ENCODE peak calls at places on chromosome 4, in five cellular contexts. L, S, Q, M and I are unnamed samples.

GRCh38 chr4:24373662-24374061 is 210.7 kb downstream of the DHX15 start:
- DNase-seq in L (no peak), S (no peak), Q (no peak), M (no peak), I (no peak)

GRCh38 chr4:2977116-2978097 is 14.0 kb downstream of the GRK4 start:
- DNase-seq in L (no peak), S (no peak), Q (peak; percentile 56), M (no peak), I (no peak)

GRCh38 chr4:22607382-22607781 is 85.4 kb upstream of the GBA3 start:
- DNase-seq in L (peak; percentile 64), S (peak; percentile 64), Q (peak; percentile 31), M (peak; percentile 14), I (peak; percentile 56)

GRCh38 chr4:139312552-139313332 is 10.5 kb upstream of the NDUFC1 start:
- DNase-seq in L (no peak), S (no peak), Q (no peak), M (no peak), I (no peak)

GRCh38 chr4:143514432-143514831 is 930 bp downstream of the SMARCA5 start:
- DNase-seq in L (peak; percentile 59), S (peak; percentile 64), Q (peak; percentile 48), M (no peak), I (peak; percentile 41)

GRCh38 chr4:133152801-133153526 is 3.9 kb downstream of the PCDH10 start:
- DNase-seq in L (no peak), S (no peak), Q (no peak), M (no peak), I (no peak)

GRCh38 chr4:153639556-153640475 is 44.3 kb upstream of the TLR2 start:
- DNase-seq in L (no peak), S (no peak), Q (no peak), M (no peak), I (no peak)

GRCh38 chr4:132238697-132239096 is 910.4 kb upstream of the PCDH10 start:
- DNase-seq in L (no peak), S (no peak), Q (no peak), M (no peak), I (no peak)

GRCh38 chr4:183504930-183505555 is at the start of gene ING2:
- DNase-seq in L (no peak), S (no peak), Q (no peak), M (no peak), I (no peak)

GRCh38 chr4:54330896-54331295 is 101.8 kb downstream of the PDGFRA start:
- DNase-seq in L (no peak), S (no peak), Q (no peak), M (no peak), I (no peak)

GRCh38 chr4:89242864-89243740 is 64.5 kb downstream of the GPRIN3 start:
- DNase-seq in L (no peak), S (no peak), Q (no peak), M (no peak), I (no peak)

GRCh38 chr4:144597171-144597570 is 48.8 kb upstream of the HHIP start:
- DNase-seq in L (no peak), S (no peak), Q (no peak), M (no peak), I (no peak)

GRCh38 chr4:8851321-8852117 is 20.1 kb downstream of the HMX1 start:
- DNase-seq in L (peak; percentile 37), S (peak; percentile 37), Q (no peak), M (no peak), I (no peak)

GRCh38 chr4:13849778-13850177 is 222.3 kb upstream of the BOD1L1 start:
- DNase-seq in L (no peak), S (no peak), Q (no peak), M (no peak), I (no peak)

GRCh38 chr4:19002170-19002569 is 980.6 kb upstream of the LCORL start:
- DNase-seq in L (no peak), S (no peak), Q (no peak), M (no peak), I (no peak)

GRCh38 chr4:88195666-88196365 is 37.4 kb upstream of the ABCG2 start:
- DNase-seq in L (no peak), S (peak; percentile 60), Q (no peak), M (no peak), I (peak; percentile 65)

GRCh38 chr4:6916069-6916586 is 6.5 kb downstream of the TBC1D14 start:
- DNase-seq in L (no peak), S (no peak), Q (no peak), M (no peak), I (peak; percentile 41)

GRCh38 chr4:189436207-189436606 is 504.5 kb upstream of the FRG1 start:
- DNase-seq in L (no peak), S (no peak), Q (no peak), M (no peak), I (no peak)

GRCh38 chr4:52659016-52659721 is at the start of gene USP46:
- DNase-seq in L (peak; percentile 85), S (peak; percentile 89), Q (peak; percentile 69), M (peak; percentile 60), I (peak; percentile 82)
- TF ChIP-seq POLR2A in L (peak; percentile 86), S (peak; percentile 33), Q (no peak), M (peak; percentile 68), I (no peak)

GRCh38 chr4:186710521-186711119 is 13.0 kb downstream of the FAT1 start:
- DNase-seq in L (no peak), S (no peak), Q (no peak), M (no peak), I (no peak)

GRCh38 chr4:186715077-186715476 is 8.6 kb downstream of the FAT1 start:
- DNase-seq in L (no peak), S (no peak), Q (no peak), M (no peak), I (no peak)

GRCh38 chr4:186712690-186713089 is 11.0 kb downstream of the FAT1 start:
- DNase-seq in L (no peak), S (no peak), Q (no peak), M (no peak), I (no peak)

GRCh38 chr4:186717556-186717955 is 6.1 kb downstream of the FAT1 start:
- DNase-seq in L (no peak), S (no peak), Q (no peak), M (no peak), I (no peak)

DNA sequence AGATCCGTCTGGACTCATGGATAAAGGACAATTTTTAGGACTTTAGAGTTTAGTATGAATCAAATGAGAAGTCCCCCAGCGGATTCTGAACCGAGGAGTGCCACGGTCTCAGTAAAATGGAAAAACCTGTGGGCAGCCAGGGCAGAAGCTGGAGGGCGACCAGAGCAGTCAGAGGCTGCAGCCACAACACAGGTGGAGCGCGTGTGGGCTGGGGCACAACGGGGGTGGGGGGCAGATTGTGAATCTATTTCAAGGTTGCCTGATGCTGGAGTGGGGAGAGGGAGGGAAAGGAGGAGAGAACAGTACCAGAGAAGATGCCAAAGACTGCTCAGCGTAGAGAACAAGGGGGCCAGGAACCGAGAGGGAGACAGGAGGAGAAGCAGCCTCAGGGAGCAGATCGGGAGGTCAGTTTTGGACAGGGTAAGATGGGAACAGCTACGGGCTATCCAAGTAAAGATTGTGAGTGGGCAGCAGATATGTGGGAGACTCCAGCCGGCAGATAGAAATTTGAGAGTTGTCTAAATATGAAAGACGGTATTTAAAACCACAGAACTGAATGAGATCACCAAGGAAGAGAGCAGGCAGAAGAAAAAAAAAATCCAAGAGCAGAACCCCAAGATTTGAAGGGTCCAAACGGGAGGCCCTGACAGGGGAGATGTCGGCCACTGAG is 9.5 kb downstream of the FAT1 start:
- DNase-seq in L (no peak), S (no peak), Q (no peak), M (no peak), I (no peak)
- H3K9me3 ChIP-seq in L (no peaks in the 10 kb centered on the region), S (no peaks in the 10 kb centered on the region), Q (peaks cover 4% of the 10 kb centered on the region), M (no peaks in the 10 kb centered on the region), I (no peaks in the 10 kb centered on the region)

DNA sequence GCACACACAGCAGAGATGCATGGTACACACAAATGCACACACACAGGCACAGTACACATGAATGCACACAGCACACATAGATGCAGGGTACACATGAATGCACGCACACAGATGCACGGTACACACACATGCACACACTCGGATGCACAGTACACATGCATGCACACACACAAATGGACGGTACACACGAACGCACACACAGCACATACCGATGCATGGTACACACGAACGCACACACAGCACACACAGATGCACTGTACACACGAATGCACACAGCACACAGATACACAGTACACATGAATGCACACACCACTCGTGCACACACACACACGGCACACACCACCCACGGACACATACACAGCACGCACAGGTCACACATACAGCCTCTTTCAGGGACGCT is 43.8 kb upstream of the CPLX1 start:
- DNase-seq in L (no peak), S (no peak), Q (no peak), M (no peak), I (no peak)
- TF ChIP-seq POLR2A in L (no peak), S (no peak), Q (no peak), M (no peak), I (no peak)

GRCh38 chr4:173531085-173531965 is 1.3 kb upstream of the HAND2 start:
- DNase-seq in L (no peak), S (no peak), Q (no peak), M (no peak), I (peak; percentile 14)
- H3K9me3 ChIP-seq in L (no peaks in the 10 kb centered on the region), S (no peaks in the 10 kb centered on the region), Q (peaks cover 14% of the 10 kb centered on the region), M (no peaks in the 10 kb centered on the region), I (no peaks in the 10 kb centered on the region)